ENCODE peak calls at places on chromosomes 6 and 20, in four cellular contexts. M is A549, R is K562, B is HepG2. X is an unnamed sample.

GRCh38 chr6:170271771-170272314 is 19.0 kb downstream of the DLL1 start:
- DNase-seq in M (no peak), R (no peak), B (no peak), X (peak; percentile 91)

GRCh38 chr6:110356778-110357177 is 1.4 kb downstream of the METTL24 start:
- DNase-seq in M (no peak), R (no peak), B (no peak), X (no peak)

GRCh38 chr6:122838060-122838780 is 49.2 kb downstream of the SMPDL3A start:
- DNase-seq in M (peak; percentile 10), R (no peak), B (peak; percentile 18), X (no peak)

GRCh38 chr6:133764011-133764812 is 124.7 kb upstream of the TCF21 start:
- DNase-seq in M (no peak), R (no peak), B (no peak), X (no peak)

GRCh38 chr6:30875244-30876038 is 8.9 kb upstream of the DDR1 start:
- DNase-seq in M (no peak), R (peak; percentile 95), B (no peak), X (no peak)

GRCh38 chr6:107657373-107657754 is 166.7 kb downstream of the SCML4 start:
- DNase-seq in M (no peak), R (no peak), B (no peak), X (no peak)

GRCh38 chr6:122717350-122717749 is 62.2 kb upstream of the FABP7 start:
- DNase-seq in M (no peak), R (no peak), B (no peak), X (no peak)

GRCh38 chr20:25496968-25497401 is 88.3 kb downstream of the NINL start:
- DNase-seq in M (no peak), R (no peak), B (no peak), X (no peak)

GRCh38 chr6:37099442-37099841 is 70.5 kb upstream of the PIM1 start:
- DNase-seq in M (peak; percentile 21), R (no peak), B (peak; percentile 61), X (no peak)

GRCh38 chr6:118296129-118296852 is 251.8 kb upstream of the PLN start:
- DNase-seq in M (no peak), R (no peak), B (no peak), X (no peak)

GRCh38 chr6:127737009-127737486 is 160.1 kb downstream of the C6orf58 start:
- DNase-seq in M (peak; percentile 25), R (peak; percentile 41), B (peak; percentile 63), X (peak; percentile 12)

GRCh38 chr6:80673367-80673766 is 566.9 kb downstream of the BCKDHB start:
- DNase-seq in M (no peak), R (no peak), B (no peak), X (no peak)

GRCh38 chr6:80674669-80675068 is 568.2 kb downstream of the BCKDHB start:
- DNase-seq in M (no peak), R (no peak), B (no peak), X (no peak)

GRCh38 chr6:80676386-80676785 is 569.9 kb downstream of the BCKDHB start:
- DNase-seq in M (no peak), R (no peak), B (no peak), X (no peak)
- TF ChIP-seq BHLHE40 in M (no peak), R (no peak), B (no peak), X (no peak)

GRCh38 chr6:33693186-33694158 is 18.0 kb downstream of the UQCC2 start:
- DNase-seq in M (no peak), R (no peak), B (no peak), X (no peak)
- TF ChIP-seq CHD4 in M (no peak), R (no peak), B (no peak), X (no peak)

GRCh38 chr6:1873781-1874180 is 264.1 kb downstream of the FOXC1 start:
- DNase-seq in M (no peak), R (no peak), B (no peak), X (no peak)

GRCh38 chr6:1870902-1871301 is 261.2 kb downstream of the FOXC1 start:
- DNase-seq in M (no peak), R (no peak), B (no peak), X (no peak)

GRCh38 chr6:1870267-1870666 is 260.6 kb downstream of the FOXC1 start:
- DNase-seq in M (no peak), R (no peak), B (no peak), X (no peak)

GRCh38 chr6:1871936-1872335 is 262.2 kb downstream of the FOXC1 start:
- DNase-seq in M (no peak), R (no peak), B (no peak), X (no peak)

DNA sequence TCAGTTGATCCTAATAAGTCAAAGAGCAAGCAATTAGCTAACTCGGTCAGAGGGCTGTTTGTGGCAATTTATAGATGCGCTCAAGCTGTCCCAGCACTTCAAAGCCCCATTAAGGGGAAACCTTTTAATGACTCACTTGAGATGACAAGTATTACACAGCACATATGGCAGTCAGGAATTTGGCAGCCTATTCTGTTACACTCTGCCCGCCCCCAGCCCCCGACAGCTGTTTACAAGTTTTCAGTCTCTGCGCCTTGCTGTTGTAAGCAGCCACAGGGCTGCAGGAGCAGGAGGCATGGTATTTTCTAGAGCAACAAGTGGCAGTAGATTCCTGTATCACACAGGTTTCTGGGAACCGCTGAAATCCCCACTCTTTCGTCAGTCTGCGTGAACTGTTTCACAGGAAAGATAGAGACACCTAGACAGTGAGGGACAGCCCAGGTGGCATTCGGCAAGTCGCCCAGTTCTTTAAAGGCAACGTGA is 263.0 kb downstream of the FOXC1 start:
- DNase-seq in M (no peak), R (no peak), B (no peak), X (no peak)
- TF ChIP-seq BHLHE40 in M (no peak), R (no peak), B (no peak), X (no peak)

GRCh38 chr6:75202676-75203131 is 3.1 kb downstream of the COL12A1 start:
- DNase-seq in M (no peak), R (no peak), B (no peak), X (no peak)

GRCh38 chr6:75203721-75204120 is 2.1 kb downstream of the COL12A1 start:
- DNase-seq in M (no peak), R (no peak), B (no peak), X (no peak)

GRCh38 chr6:75199856-75200255 is 6.0 kb downstream of the COL12A1 start:
- DNase-seq in M (no peak), R (no peak), B (no peak), X (no peak)

GRCh38 chr6:75201076-75201475 is 4.8 kb downstream of the COL12A1 start:
- DNase-seq in M (no peak), R (no peak), B (no peak), X (no peak)

DNA sequence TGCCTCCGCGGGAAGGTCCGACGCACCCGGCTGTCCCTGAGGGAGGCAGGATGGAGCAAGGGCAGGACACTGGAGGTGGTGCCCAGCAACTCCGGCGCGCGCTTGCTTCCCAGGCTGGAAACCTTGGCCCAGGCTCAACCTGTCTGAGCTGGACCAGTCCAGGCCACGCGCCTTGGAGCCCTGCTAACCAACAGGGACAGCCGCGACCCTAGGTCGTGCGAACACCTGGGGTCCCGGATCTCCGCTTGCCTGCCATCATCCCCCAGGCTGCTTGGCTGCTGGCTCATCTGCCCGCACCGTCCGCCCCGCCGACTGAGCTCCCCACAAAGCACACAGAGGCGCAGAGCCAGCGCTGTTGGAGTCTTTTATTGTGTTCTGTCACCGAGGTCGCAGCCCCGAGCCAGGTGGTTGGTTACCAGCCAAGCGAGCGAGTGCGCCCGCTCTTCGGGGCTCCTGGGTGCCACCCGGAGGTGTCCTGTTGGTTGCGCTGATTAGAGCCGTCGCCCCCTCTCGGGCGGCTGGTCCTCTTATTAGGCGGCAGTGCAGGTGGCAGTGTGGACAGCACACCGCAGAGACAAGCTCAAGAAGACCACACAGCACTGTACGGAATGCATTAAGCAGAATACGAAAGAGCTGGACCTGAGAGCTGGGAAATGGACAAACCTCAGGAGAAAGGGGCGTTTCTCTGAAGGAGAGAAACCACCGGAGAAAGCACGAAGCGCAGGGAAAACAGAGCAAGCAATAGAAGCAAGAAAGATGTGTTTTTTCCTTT is 3.8 kb downstream of the COL12A1 start:
- DNase-seq in M (no peak), R (no peak), B (no peak), X (no peak)
- TF ChIP-seq CHD4 in M (no peak), R (no peak), B (no peak), X (no peak)

GRCh38 chr6:2896741-2897140 is 6.4 kb downstream of the SERPINB9 start:
- DNase-seq in M (no peak), R (no peak), B (no peak), X (no peak)

GRCh38 chr6:2895072-2895471 is 8.0 kb downstream of the SERPINB9 start:
- DNase-seq in M (no peak), R (no peak), B (no peak), X (no peak)

GRCh38 chr6:2893276-2893675 is 9.8 kb downstream of the SERPINB9 start:
- DNase-seq in M (no peak), R (no peak), B (no peak), X (no peak)

GRCh38 chr6:2890981-2891767 is 11.9 kb downstream of the SERPINB9 start:
- DNase-seq in M (no peak), R (no peak), B (no peak), X (no peak)

DNA sequence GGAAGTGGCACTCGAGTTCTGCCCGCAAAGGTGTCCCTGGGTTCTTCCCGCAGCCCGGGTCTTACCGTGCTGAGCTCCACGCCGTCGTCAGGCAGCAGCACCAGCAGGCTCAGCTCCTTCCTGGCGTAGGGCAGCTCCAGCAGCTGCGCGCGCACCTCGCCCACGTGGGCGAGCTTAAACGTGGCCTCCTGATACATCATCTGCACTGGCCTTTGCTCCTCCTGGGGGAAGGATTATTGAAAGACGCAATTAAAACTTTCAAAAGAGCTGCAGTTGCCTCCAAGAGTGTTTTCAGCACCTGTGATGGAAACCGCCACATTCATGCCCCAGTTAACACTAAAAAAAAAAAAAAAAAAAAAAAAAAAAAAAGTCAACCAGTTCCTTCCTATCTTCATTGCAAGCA is 11.3 kb downstream of the SERPINB9 start:
- DNase-seq in M (no peak), R (no peak), B (no peak), X (peak; percentile 89)
- TF ChIP-seq BHLHE40 in M (no peak), R (no peak), B (no peak), X (peak; percentile 74)